ENCODE peak calls at places on chromosomes 13 and 19, in seven cellular contexts. R is tibial nerve, G is ovary, K is IMR-90, B is GM23248, S is gastrocnemius medialis, W is MM.1S. D is an unnamed sample. For H3K4me1, the result is how much of the 10 kb centered on the place peaks cover.

GRCh38 chr13:67148219-67148583 is 81.9 kb downstream of the PCDH9 start:
- DNase-seq in S (no peak), W (no peak), B (peak), R (no peak), K (peak), G (no peak), D (no peak)

GRCh38 chr19:6677495-6677894 is 7.5 kb upstream of the TNFSF14 start:
- DNase-seq in S (no peak), W (no peak), G (no peak), R (no peak), B (no peak), K (no peak), D (no peak)

GRCh38 chr13:94599877-94600276 is 1.8 kb upstream of the GPR180 start:
- DNase-seq in R (no peak), S (no peak), G (no peak), K (no peak), B (no peak), W (no peak), D (no peak)

GRCh38 chr13:97111705-97112104 is 110.4 kb upstream of the MBNL2 start:
- DNase-seq in R (no peak), W (no peak), K (no peak), B (no peak), S (no peak), G (no peak), D (no peak)

GRCh38 chr19:54154603-54155345 is 4.7 kb downstream of the LENG1 start:
- DNase-seq in W (no peak), K (no peak), B (peak), R (no peak), G (no peak), S (no peak), D (peak)

GRCh38 chr19:35262101-35262761 is 6.5 kb upstream of the USF2 start:
- DNase-seq in K (no peak), S (no peak), R (peak), G (peak), W (no peak), B (no peak), D (no peak)

GRCh38 chr19:14089662-14090508 is 666 bp downstream of the SAMD1 start:
- DNase-seq in W (peak), S (peak), K (peak), R (no peak), G (peak), B (peak), D (no peak)

GRCh38 chr19:11422163-11423068 is 3.3 kb upstream of the RGL3 start:
- DNase-seq in W (peak), G (peak), B (peak), R (peak), K (no peak), S (peak), D (peak)

GRCh38 chr19:43936219-43936618 is 1.1 kb upstream of the ZNF45 start:
- DNase-seq in W (no peak), G (no peak), S (no peak), K (no peak), B (no peak), R (no peak), D (no peak)

GRCh38 chr19:58439576-58440554 is at the start of gene ZNF132:
- DNase-seq in G (peak), B (peak), S (peak), R (peak), K (peak), W (no peak), D (peak)

GRCh38 chr19:47573076-47574026 is at the start of gene ZNF541:
- DNase-seq in B (peak), K (peak), S (peak), W (no peak), R (peak), G (peak), D (peak)

GRCh38 chr19:55372316-55373081 is 2.2 kb upstream of the IL11 start:
- DNase-seq in S (no peak), K (peak), B (peak), W (no peak), G (no peak), R (no peak), D (no peak)

DNA sequence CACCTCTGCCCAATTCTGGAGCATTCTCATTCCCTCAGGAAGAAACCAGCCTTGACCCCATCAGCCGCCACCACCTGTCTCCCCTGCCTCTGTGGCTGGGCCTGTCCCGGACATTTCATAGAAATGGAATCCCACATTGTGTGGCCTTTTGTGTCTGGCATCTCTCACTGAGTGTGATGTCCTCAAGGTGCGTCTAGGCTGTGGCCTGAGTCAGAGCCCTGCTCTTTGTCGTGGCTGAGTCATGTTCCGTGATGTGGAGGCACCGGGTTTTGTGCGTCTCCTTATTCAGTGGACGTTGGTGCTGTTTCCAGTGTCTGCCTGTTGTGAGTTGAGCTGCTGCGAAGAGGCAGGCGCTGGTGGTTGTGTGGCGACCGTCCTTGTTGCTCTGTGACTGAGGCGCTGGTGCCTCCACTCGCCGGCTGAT is 3.5 kb downstream of the FZR1 start:
- DNase-seq in G (no peak), W (no peak), K (peak), R (no peak), S (no peak), B (peak), D (no peak)
- H3K27ac ChIP-seq in G (no peak), W (no peak), K (peak), R (no peak), S (no peak), B (peak), D (no peak)

GRCh38 chr19:1258161-1258492 is 9.7 kb downstream of the MIDN start:
- DNase-seq in G (no peak), B (no peak), W (no peak), R (no peak), S (no peak), K (no peak), D (no peak)
- H3K4me1 ChIP-seq in G (under half), B (half or more), W (under half), R (under half), S (half or more), K (half or more), D (half or more)

DNA sequence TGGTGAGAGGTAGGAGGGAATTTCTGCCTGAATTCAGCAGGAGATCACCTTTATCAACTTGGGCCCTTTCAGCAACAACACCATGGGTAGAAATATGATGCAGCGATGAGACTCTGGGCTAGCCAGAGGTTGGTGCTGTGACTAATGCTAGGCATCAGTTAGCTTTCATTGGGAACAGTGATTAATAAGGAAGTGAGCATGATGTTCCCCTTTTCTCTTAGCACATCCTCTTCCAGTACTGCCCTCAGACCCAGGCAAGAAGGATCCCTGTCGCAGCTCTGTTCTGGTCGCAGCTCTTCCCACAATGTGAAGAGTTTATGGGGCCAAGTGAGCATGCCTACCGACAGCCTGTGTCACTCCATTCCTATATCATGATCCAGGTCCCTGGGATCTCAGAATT is 100.5 kb downstream of the FLT1 start:
- DNase-seq in W (no peak), B (peak), G (no peak), K (peak), S (no peak), R (no peak), D (no peak)
- H3K27ac ChIP-seq in W (no peak), B (no peak), G (no peak), K (no peak), S (peak), R (no peak), D (no peak)

GRCh38 chr13:61592489-61592888 is 176.8 kb upstream of the PCDH20 start:
- DNase-seq in K (no peak), S (no peak), W (no peak), R (no peak), B (no peak), G (no peak), D (no peak)
- H3K4me1 ChIP-seq in K (under half), S (under half), W (under half), R (under half), B (under half), G (under half), D (under half)

GRCh38 chr19:30314056-30314804 is 58.0 kb upstream of the ZNF536 start:
- DNase-seq in R (peak), K (no peak), G (no peak), W (no peak), B (no peak), S (no peak), D (no peak)
- H3K27ac ChIP-seq in R (no peak), K (no peak), G (no peak), W (no peak), B (no peak), S (no peak), D (no peak)

GRCh38 chr13:111291908-111292307 is 28.5 kb upstream of the TEX29 start:
- DNase-seq in K (no peak), R (no peak), W (no peak), B (no peak), S (no peak), G (no peak), D (no peak)

GRCh38 chr13:111288276-111288675 is 32.2 kb upstream of the TEX29 start:
- DNase-seq in G (no peak), S (no peak), W (no peak), B (no peak), K (no peak), R (no peak), D (no peak)

GRCh38 chr13:111287201-111287600 is 33.2 kb upstream of the TEX29 start:
- DNase-seq in B (no peak), G (no peak), K (no peak), W (no peak), R (no peak), S (no peak), D (no peak)

GRCh38 chr13:111286162-111286561 is 34.3 kb upstream of the TEX29 start:
- DNase-seq in S (no peak), R (no peak), W (no peak), G (no peak), B (no peak), K (no peak), D (no peak)

GRCh38 chr13:111289251-111289650 is 31.2 kb upstream of the TEX29 start:
- DNase-seq in S (no peak), R (no peak), B (no peak), G (no peak), W (no peak), K (no peak), D (no peak)
- H3K4me1 ChIP-seq in S (under half), R (under half), B (under half), G (under half), W (under half), K (under half), D (under half)

GRCh38 chr19:13010992-13011652 is 15.8 kb downstream of the NFIX start:
- DNase-seq in W (no peak), G (no peak), R (no peak), S (no peak), B (peak), K (no peak), D (no peak)
- H3K27ac ChIP-seq in W (no peak), G (no peak), R (peak), S (peak), B (no peak), K (no peak), D (no peak)

DNA sequence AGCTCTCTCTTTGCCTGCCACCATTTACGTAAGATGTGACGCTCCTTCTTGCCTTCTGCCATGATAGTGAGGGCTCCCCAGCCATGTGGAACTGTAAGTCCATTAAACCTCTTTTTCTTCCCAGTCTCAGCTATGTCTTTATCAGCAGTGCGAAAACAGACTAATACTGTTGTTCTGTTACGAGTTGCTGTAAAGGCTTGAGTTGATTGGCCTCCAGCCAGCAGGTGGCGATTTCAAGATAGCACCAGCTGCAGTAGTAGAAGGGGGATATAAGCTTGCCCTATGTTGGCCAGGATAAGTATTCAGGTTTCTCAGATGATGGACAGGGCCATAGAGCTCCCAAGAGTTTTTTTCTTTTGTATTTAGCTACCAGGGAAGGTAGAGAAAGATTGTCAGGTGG is 385.5 kb downstream of the MZT1 start:
- DNase-seq in G (no peak), K (no peak), S (no peak), W (no peak), B (no peak), R (no peak), D (no peak)
- H3K4me1 ChIP-seq in G (under half), K (under half), S (under half), W (under half), B (under half), R (under half), D (under half)

GRCh38 chr13:48144413-48145035 is 49.6 kb upstream of the MED4 start:
- DNase-seq in K (peak), S (peak), W (no peak), R (no peak), G (no peak), B (peak), D (no peak)
- H3K27ac ChIP-seq in K (no peak), S (peak), W (no peak), R (peak), G (no peak), B (no peak), D (peak)